ENCODE peak calls at places on chromosomes 6 and 20, in nine cellular contexts. E is astrocyte of the spinal cord, L is heart left ventricle, C is dorsolateral prefrontal cortex, X is transverse colon, U is A549, G is psoas muscle, P is tibial artery, B is mammary epithelial cell. H is an unnamed sample.

GRCh38 chr6:79684821-79685220 is 53.7 kb downstream of the SH3BGRL2 start:
- DNase-seq in E (no peak), L (no peak), C (no peak), X (no peak), U (no peak), G (no peak), P (no peak), B (no peak), H (no peak)

GRCh38 chr20:16459019-16459700 is 114.1 kb downstream of the KIF16B start:
- DNase-seq in E (peak), L (peak), C (peak), X (no peak), U (peak), G (peak), P (peak), B (peak), H (peak)

GRCh38 chr20:21395666-21396044 is 1.7 kb downstream of the NKX2-4 start:
- DNase-seq in E (no peak), L (no peak), C (no peak), X (no peak), U (no peak), G (no peak), P (no peak), B (no peak), H (no peak)

GRCh38 chr20:18702736-18703135 is 110.8 kb upstream of the SCP2D1 start:
- DNase-seq in E (peak), L (no peak), C (no peak), X (no peak), U (no peak), G (peak), P (peak), B (peak), H (peak)

GRCh38 chr6:144159727-144160126 is 9.4 kb downstream of the STX11 start:
- DNase-seq in E (no peak), L (no peak), C (no peak), X (no peak), U (no peak), G (no peak), P (no peak), B (no peak), H (no peak)

GRCh38 chr20:37919389-37920040 is 16.6 kb downstream of the VSTM2L start:
- DNase-seq in E (no peak), L (no peak), C (no peak), X (no peak), U (no peak), G (no peak), P (no peak), B (no peak), H (no peak)

GRCh38 chr6:3296113-3296512 is 37.4 kb downstream of the PSMG4 start:
- DNase-seq in E (no peak), L (no peak), C (no peak), X (no peak), U (no peak), G (peak), P (peak), B (no peak), H (no peak)

GRCh38 chr6:89357390-89357789 is 4.9 kb upstream of the UBE2J1 start:
- DNase-seq in E (no peak), L (no peak), C (no peak), X (peak), U (no peak), G (no peak), P (no peak), B (no peak), H (no peak)

GRCh38 chr20:51385941-51386530 is 156.5 kb downstream of the NFATC2 start:
- DNase-seq in E (peak), L (no peak), C (no peak), X (peak), U (peak), G (no peak), P (no peak), B (peak), H (peak)

GRCh38 chr20:52923123-52923543 is 49.0 kb upstream of the TSHZ2 start:
- DNase-seq in E (peak), L (no peak), C (no peak), X (no peak), U (no peak), G (no peak), P (no peak), B (peak), H (peak)

GRCh38 chr6:136761227-136761922 is 30.9 kb downstream of the MAP3K5 start:
- DNase-seq in E (no peak), L (peak), C (no peak), X (no peak), U (no peak), G (no peak), P (no peak), B (no peak), H (no peak)

GRCh38 chr6:126388235-126388634 is 48.3 kb downstream of the CENPW start:
- DNase-seq in E (no peak), L (no peak), C (no peak), X (no peak), U (no peak), G (no peak), P (no peak), B (no peak), H (no peak)

GRCh38 chr20:366042-366718 is 14.4 kb upstream of the TRIB3 start:
- DNase-seq in E (no peak), L (no peak), C (no peak), X (no peak), U (no peak), G (no peak), P (no peak), B (peak), H (peak)

GRCh38 chr6:36979343-36979742 is 6.7 kb downstream of the MTCH1 start:
- DNase-seq in E (peak), L (peak), C (peak), X (peak), U (no peak), G (peak), P (peak), B (no peak), H (peak)

GRCh38 chr20:2889797-2890196 is 16.5 kb downstream of the PTPRA start:
- DNase-seq in E (no peak), L (no peak), C (no peak), X (no peak), U (no peak), G (no peak), P (no peak), B (no peak), H (no peak)

GRCh38 chr6:153424719-153425400 is 293.8 kb upstream of the RGS17 start:
- DNase-seq in E (peak), L (no peak), C (no peak), X (no peak), U (no peak), G (no peak), P (no peak), B (no peak), H (no peak)

GRCh38 chr6:131635384-131636340 is 1.4 kb upstream of the ENPP3 start:
- DNase-seq in E (no peak), L (no peak), C (no peak), X (no peak), U (no peak), G (no peak), P (no peak), B (no peak), H (no peak)

GRCh38 chr6:131638013-131638412 is 911 bp downstream of the ENPP3 start:
- DNase-seq in E (no peak), L (no peak), C (no peak), X (no peak), U (no peak), G (no peak), P (no peak), B (no peak), H (no peak)

GRCh38 chr6:131640576-131640975 is 3.5 kb downstream of the ENPP3 start:
- DNase-seq in E (no peak), L (no peak), C (no peak), X (no peak), U (no peak), G (no peak), P (no peak), B (no peak), H (no peak)

GRCh38 chr6:131640100-131640499 is 3.0 kb downstream of the ENPP3 start:
- DNase-seq in E (no peak), L (no peak), C (no peak), X (no peak), U (no peak), G (no peak), P (no peak), B (no peak), H (no peak)

DNA sequence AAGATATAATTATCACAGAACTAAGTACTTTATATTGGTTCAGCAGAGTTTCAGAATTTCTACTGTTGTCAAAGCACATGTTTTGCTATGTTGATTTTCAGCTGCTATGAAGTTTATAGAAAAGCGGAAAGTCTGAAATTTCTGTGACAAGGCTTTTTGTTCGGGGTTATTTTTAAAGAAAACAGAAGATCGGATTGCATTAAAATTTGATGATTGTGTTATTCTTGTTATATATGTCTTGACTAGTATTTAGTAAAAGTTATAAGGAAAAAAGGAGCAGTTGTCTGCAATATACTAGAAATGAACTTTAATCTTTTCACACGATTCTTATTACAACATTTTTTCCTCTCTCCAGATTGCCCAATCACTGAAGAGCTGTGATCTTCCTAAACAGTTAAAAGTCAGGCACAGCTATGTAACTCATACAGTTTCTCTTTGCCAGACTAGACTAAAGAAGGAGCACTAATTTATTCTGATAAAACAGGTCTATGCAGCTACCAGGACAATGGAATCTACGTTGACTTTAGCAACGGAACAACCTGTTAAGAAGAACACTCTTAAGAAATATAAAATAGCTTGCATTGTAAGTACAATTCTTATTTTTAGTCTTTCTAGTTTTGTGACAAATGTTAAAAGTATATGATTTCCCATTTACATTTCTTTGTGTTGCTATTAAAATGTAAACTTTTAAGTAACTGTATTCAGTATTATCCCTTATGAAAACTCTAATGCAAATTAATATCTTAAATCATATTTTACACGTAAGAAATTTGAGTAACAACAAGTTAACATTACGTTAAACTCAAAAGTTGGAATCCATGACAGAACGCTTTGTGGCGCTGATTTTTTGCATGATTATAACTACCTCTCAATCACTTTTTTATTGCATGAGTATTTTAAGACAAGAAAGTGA is at the start of gene ENPP3:
- DNase-seq in E (no peak), L (no peak), C (no peak), X (no peak), U (no peak), G (no peak), P (no peak), B (no peak), H (peak)
- H3K4me3 ChIP-seq in E (no peak), L (no peak), C (no peak), X (peak), U (no peak), G (no peak), P (no peak), B (no peak), H (no peak)

GRCh38 chr6:134416501-134417154 is 98.7 kb upstream of the SGK1 start:
- DNase-seq in E (peak), L (no peak), C (no peak), X (no peak), U (no peak), G (no peak), P (no peak), B (no peak), H (no peak)
- TF ChIP-seq CTCF in E (no peak), L (no peak), C (no peak), X (no peak), U (no peak), G (no peak), P (no peak), B (no peak), H (no peak)

DNA sequence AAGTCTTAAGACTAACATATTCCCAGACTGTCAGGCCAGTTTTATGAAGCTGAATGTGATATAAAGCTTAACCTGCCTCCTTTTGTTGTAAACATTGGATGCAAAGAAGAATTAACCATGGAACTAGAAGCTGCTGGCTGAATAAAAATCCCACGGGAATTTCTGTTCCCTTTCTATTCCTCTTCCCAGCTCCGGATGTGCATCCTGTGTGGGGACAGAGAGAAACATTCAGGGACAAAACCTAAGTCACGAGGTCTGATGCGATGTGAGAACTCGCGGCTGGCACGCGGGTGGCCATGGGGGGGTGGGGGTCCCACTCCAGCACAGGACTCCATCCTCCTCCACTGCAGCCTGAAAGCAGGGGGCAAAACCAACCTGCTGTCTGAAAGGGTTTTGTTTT is 32.2 kb downstream of the RAMACL start:
- DNase-seq in E (no peak), L (peak), C (no peak), X (no peak), U (no peak), G (no peak), P (no peak), B (no peak), H (no peak)
- H3K4me3 ChIP-seq in E (no peak), L (no peak), C (no peak), X (no peak), U (no peak), G (no peak), P (no peak), B (no peak), H (no peak)

GRCh38 chr6:75236630-75237029 is 7.0 kb downstream of the COX7A2 start:
- DNase-seq in E (no peak), L (no peak), C (no peak), X (no peak), U (no peak), G (no peak), P (no peak), B (no peak), H (no peak)

GRCh38 chr6:75234126-75234865 is 9.3 kb downstream of the COX7A2 start:
- DNase-seq in E (no peak), L (no peak), C (peak), X (no peak), U (no peak), G (no peak), P (peak), B (no peak), H (no peak)

GRCh38 chr6:75233097-75233615 is 10.4 kb downstream of the COX7A2 start:
- DNase-seq in E (no peak), L (no peak), C (no peak), X (no peak), U (no peak), G (no peak), P (no peak), B (no peak), H (no peak)

GRCh38 chr6:75235271-75235670 is 8.3 kb downstream of the COX7A2 start:
- DNase-seq in E (no peak), L (no peak), C (no peak), X (no peak), U (no peak), G (no peak), P (no peak), B (no peak), H (no peak)

DNA sequence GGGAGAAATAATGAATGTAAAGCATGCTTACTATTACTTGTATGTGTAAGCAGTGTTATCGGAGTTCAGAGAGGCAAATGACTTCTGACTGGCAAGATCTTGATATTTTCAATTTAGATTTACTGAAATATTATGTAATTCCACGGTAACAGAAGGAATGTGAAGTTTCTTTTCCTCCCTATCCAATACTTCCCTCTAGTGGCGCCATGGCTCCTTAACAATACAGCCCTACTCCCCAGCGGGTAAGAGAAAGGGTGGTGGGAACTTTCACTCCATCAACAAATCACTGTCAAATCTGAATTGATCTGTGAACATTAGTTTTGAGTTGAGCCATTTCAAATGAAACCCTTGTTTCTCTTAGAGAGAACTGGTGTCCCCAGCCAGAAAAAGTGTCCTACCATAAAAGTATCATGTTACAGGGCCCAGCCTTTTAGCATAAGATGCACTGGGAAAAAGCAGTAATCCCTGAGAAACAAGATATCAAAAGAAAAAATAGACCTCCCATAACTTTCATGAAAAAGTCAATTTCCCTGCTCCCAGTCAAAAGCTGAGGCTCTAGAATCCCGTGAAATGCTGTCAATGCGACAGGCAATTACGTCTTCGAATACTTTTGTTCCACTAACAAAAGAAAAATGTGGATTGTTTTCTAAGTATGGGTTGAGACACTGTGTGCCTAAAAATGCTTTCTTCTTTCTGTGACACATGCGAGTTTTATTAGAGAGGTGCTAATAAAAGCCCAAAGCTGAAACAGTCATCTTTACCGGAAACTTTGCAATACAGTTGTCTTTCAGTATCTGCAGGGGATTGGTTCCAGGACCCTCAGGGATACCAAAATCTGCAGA is 12.9 kb downstream of the COX7A2 start:
- DNase-seq in E (peak), L (peak), C (peak), X (peak), U (peak), G (no peak), P (peak), B (peak), H (peak)
- TF ChIP-seq CTCF in E (peak), L (peak), C (peak), X (peak), U (peak), G (peak), P (peak), B (peak), H (peak)

DNA sequence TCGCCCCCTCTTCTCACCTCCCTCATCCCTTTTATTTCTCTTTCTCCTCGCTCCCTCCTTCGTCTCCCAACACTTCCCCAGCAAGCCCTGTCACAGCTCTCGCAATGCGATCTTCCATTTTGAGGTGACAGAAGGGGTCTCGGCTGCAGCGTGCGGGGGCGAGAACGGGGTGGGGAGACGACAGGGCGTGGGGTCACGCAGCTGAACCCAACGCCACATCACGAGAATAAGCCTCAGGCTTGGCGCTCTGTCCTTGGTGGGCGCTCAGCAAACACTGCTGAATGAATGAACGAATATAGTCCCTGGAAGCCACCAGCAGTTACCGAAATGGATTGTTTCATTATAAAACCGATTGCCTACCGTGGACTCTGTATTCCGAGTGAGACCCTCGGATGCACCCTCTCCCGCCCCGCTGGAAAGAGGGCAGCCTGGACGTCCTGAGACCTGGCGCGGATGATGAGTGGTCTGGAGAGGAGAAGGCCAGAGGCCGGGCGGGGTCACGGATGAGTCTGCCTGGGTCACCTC is 3.9 kb downstream of the NRN1 start:
- DNase-seq in E (no peak), L (no peak), C (no peak), X (no peak), U (no peak), G (no peak), P (no peak), B (no peak), H (no peak)
- H3K4me3 ChIP-seq in E (peak), L (peak), C (peak), X (no peak), U (no peak), G (peak), P (peak), B (no peak), H (no peak)

DNA sequence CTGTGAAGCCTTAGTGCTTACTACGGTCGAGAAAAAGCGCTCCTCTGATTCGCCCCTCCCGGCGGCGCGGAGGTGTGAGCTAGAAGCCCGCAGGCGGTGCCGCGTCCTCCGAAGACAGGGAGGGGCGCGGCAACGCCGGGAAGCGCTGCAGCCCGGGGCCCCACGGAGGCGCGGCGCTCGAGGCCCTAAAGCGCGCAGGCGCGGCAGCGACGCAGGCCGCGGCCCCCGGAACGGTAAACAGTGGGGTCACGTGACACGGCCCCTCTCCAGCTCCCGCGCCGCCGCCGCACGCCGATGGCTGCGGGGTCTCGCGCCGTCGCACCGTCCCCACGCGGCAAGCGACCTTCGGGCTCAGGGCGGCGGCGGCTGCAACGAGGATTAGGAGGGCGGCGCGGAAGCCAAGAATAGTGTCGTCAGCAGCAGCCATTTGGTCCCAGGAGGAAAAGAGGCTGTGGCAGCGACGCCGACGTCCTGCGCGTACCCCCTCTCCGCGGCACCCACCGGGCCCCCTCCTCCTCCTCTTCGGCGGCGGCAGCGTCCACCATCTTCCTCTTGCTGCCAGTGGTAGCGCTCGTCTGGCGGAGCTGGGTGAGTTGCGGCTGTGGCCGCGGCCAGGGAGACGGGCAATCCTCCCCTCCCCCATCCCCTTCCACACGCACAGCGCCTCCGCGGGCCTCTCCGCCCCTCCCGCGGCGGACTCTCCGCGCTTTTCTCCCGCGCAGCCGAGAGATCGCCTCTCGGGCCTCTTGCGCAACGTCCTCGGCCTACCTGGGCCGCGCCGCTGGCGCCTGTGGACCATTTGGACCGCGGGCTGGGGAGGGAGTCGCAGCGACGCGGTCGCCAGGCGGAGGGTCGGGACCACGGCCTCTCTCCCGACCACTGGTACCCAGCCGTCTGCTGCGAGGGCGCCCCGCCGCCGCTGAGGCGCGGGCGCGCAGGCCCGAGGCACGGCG is at the start of gene PHF3:
- DNase-seq in E (peak), L (peak), C (peak), X (peak), U (peak), G (peak), P (peak), B (peak), H (peak)
- TF ChIP-seq CTCF in E (peak), L (peak), C (no peak), X (no peak), U (no peak), G (no peak), P (no peak), B (peak), H (peak)

GRCh38 chr20:63254237-63254535 is at the start of gene NKAIN4:
- DNase-seq in E (no peak), L (no peak), C (no peak), X (no peak), U (no peak), G (no peak), P (no peak), B (no peak), H (no peak)
- H3K4me3 ChIP-seq in E (no peak), L (peak), C (peak), X (peak), U (peak), G (peak), P (peak), B (peak), H (no peak)

GRCh38 chr6:21587182-21587924 is 6.2 kb upstream of the SOX4 start:
- DNase-seq in E (peak), L (peak), C (peak), X (peak), U (peak), G (peak), P (peak), B (peak), H (peak)
- TF ChIP-seq CTCF in E (peak), L (peak), C (no peak), X (peak), U (no peak), G (peak), P (no peak), B (peak), H (peak)

GRCh38 chr6:27812805-27813626 is 99.2 kb downstream of the OR2B2 start:
- DNase-seq in E (no peak), L (no peak), C (no peak), X (no peak), U (no peak), G (no peak), P (no peak), B (no peak), H (no peak)
- H3K4me3 ChIP-seq in E (no peak), L (no peak), C (no peak), X (no peak), U (no peak), G (no peak), P (no peak), B (peak), H (no peak)